ENCODE peak calls at places on chromosomes 2 and 18, in four cellular contexts. One of them, this sample, is unnamed.

GRCh38 chr2:238657132-238658053 is 190.5 kb upstream of the TWIST2 start:
- DNase-seq in H1: peak
- DNase-seq in trophoblast cell: no peak
- DNase-seq in mesenchymal stem cell: no peak
- DNase-seq in this sample: no peak

GRCh38 chr2:171878481-171878993 is 15.5 kb downstream of the SLC25A12 start:
- DNase-seq in trophoblast cell: no peak
- DNase-seq in mesenchymal stem cell: peak
- DNase-seq in H1: no peak
- DNase-seq in this sample: peak

GRCh38 chr2:64831134-64831976 is 157.8 kb upstream of the SLC1A4 start:
- DNase-seq in H1: no peak
- DNase-seq in trophoblast cell: peak
- DNase-seq in mesenchymal stem cell: peak
- DNase-seq in this sample: peak

GRCh38 chr2:113407446-113408099 is 29.9 kb upstream of the ZNG1B start:
- DNase-seq in trophoblast cell: no peak
- DNase-seq in H1: no peak
- DNase-seq in mesenchymal stem cell: no peak
- DNase-seq in this sample: peak

GRCh38 chr2:20506281-20506685 is 59.4 kb downstream of the RHOB start:
- DNase-seq in mesenchymal stem cell: peak
- DNase-seq in trophoblast cell: no peak
- DNase-seq in H1: no peak
- DNase-seq in this sample: peak

GRCh38 chr2:176272870-176273269 is 3.6 kb downstream of the MTX2 start:
- DNase-seq in trophoblast cell: no peak
- DNase-seq in H1: no peak
- DNase-seq in mesenchymal stem cell: no peak
- DNase-seq in this sample: no peak

GRCh38 chr2:74894261-74895030 is 60.5 kb downstream of the HK2 start:
- DNase-seq in trophoblast cell: no peak
- DNase-seq in H1: no peak
- DNase-seq in mesenchymal stem cell: peak
- DNase-seq in this sample: peak

GRCh38 chr18:59021500-59021899 is 118.2 kb upstream of the SEC11C start:
- DNase-seq in H1: no peak
- DNase-seq in trophoblast cell: no peak
- DNase-seq in mesenchymal stem cell: no peak
- DNase-seq in this sample: no peak

GRCh38 chr2:37627715-37628114 is 43.7 kb downstream of the CDC42EP3 start:
- DNase-seq in H1: no peak
- DNase-seq in mesenchymal stem cell: no peak
- DNase-seq in trophoblast cell: no peak
- DNase-seq in this sample: peak

GRCh38 chr2:143205106-143205764 is 76.0 kb downstream of the ARHGAP15 start:
- DNase-seq in mesenchymal stem cell: peak
- DNase-seq in trophoblast cell: no peak
- DNase-seq in H1: no peak
- DNase-seq in this sample: peak

GRCh38 chr18:68454511-68455228 is 260.2 kb downstream of the TMX3 start:
- DNase-seq in mesenchymal stem cell: peak
- DNase-seq in H1: no peak
- DNase-seq in trophoblast cell: peak
- DNase-seq in this sample: peak

GRCh38 chr2:85822766-85823165 is 66.0 kb downstream of the ST3GAL5 start:
- DNase-seq in trophoblast cell: no peak
- DNase-seq in H1: no peak
- DNase-seq in mesenchymal stem cell: no peak
- DNase-seq in this sample: no peak

GRCh38 chr18:76771132-76771824 is 51.1 kb upstream of the ZNF236 start:
- DNase-seq in H1: no peak
- DNase-seq in trophoblast cell: no peak
- DNase-seq in mesenchymal stem cell: no peak
- DNase-seq in this sample: no peak

GRCh38 chr18:23243178-23243577 is 107.9 kb downstream of the CABLES1 start:
- DNase-seq in H1: no peak
- DNase-seq in trophoblast cell: no peak
- DNase-seq in mesenchymal stem cell: no peak
- DNase-seq in this sample: no peak

GRCh38 chr2:164701565-164701964 is 80.3 kb upstream of the GRB14 start:
- DNase-seq in trophoblast cell: no peak
- DNase-seq in mesenchymal stem cell: no peak
- DNase-seq in H1: no peak
- DNase-seq in this sample: no peak

GRCh38 chr18:49723648-49724180 is 89.6 kb downstream of the ACAA2 start:
- DNase-seq in H1: no peak
- DNase-seq in mesenchymal stem cell: peak
- DNase-seq in trophoblast cell: no peak
- DNase-seq in this sample: peak

GRCh38 chr18:79524181-79525078 is 128.7 kb downstream of the NFATC1 start:
- DNase-seq in mesenchymal stem cell: no peak
- DNase-seq in H1: no peak
- DNase-seq in trophoblast cell: no peak
- DNase-seq in this sample: no peak

GRCh38 chr2:219454217-219454616 is 19.6 kb downstream of the SPEG start:
- DNase-seq in H1: no peak
- DNase-seq in mesenchymal stem cell: no peak
- DNase-seq in trophoblast cell: no peak
- DNase-seq in this sample: no peak

GRCh38 chr2:138630164-138630563 is 128.6 kb downstream of the SPOPL start:
- DNase-seq in H1: no peak
- DNase-seq in trophoblast cell: no peak
- DNase-seq in mesenchymal stem cell: no peak
- DNase-seq in this sample: no peak

GRCh38 chr2:122203523-122203922 is 448.1 kb downstream of the TSN start:
- DNase-seq in H1: no peak
- DNase-seq in mesenchymal stem cell: no peak
- DNase-seq in trophoblast cell: no peak
- DNase-seq in this sample: peak

GRCh38 chr2:71379086-71379485 is 47.5 kb downstream of the ZNF638 start:
- DNase-seq in trophoblast cell: peak
- DNase-seq in mesenchymal stem cell: peak
- DNase-seq in H1: no peak
- DNase-seq in this sample: peak

GRCh38 chr2:118973542-118973951 is 31.6 kb downstream of the MARCO start:
- DNase-seq in mesenchymal stem cell: no peak
- DNase-seq in H1: no peak
- DNase-seq in trophoblast cell: peak
- DNase-seq in this sample: no peak

GRCh38 chr2:17850151-17850550 is 28.3 kb upstream of the KCNS3 start:
- DNase-seq in H1: no peak
- DNase-seq in mesenchymal stem cell: no peak
- DNase-seq in trophoblast cell: no peak
- DNase-seq in this sample: no peak

GRCh38 chr2:42052702-42053481 is 5.1 kb downstream of the PKDCC start:
- DNase-seq in mesenchymal stem cell: peak
- DNase-seq in trophoblast cell: no peak
- DNase-seq in H1: no peak
- DNase-seq in this sample: peak

GRCh38 chr2:102418421-102418961 is 4.5 kb upstream of the IL18RAP start:
- DNase-seq in mesenchymal stem cell: peak
- DNase-seq in trophoblast cell: no peak
- DNase-seq in H1: no peak
- DNase-seq in this sample: peak

GRCh38 chr2:230435431-230435830 is 19.4 kb downstream of the SP100 start:
- DNase-seq in H1: no peak
- DNase-seq in mesenchymal stem cell: no peak
- DNase-seq in trophoblast cell: no peak
- DNase-seq in this sample: peak

GRCh38 chr18:60007641-60008040 is 107.8 kb downstream of the PMAIP1 start:
- DNase-seq in H1: no peak
- DNase-seq in trophoblast cell: no peak
- DNase-seq in mesenchymal stem cell: no peak
- DNase-seq in this sample: no peak

GRCh38 chr2:119760876-119761275 is 1.2 kb downstream of the PTPN4 start:
- DNase-seq in mesenchymal stem cell: peak
- DNase-seq in H1: no peak
- DNase-seq in trophoblast cell: no peak
- DNase-seq in this sample: peak

GRCh38 chr2:241213036-241213435 is 24.6 kb downstream of the ANO7 start:
- DNase-seq in H1: no peak
- DNase-seq in trophoblast cell: no peak
- DNase-seq in mesenchymal stem cell: no peak
- DNase-seq in this sample: no peak

DNA sequence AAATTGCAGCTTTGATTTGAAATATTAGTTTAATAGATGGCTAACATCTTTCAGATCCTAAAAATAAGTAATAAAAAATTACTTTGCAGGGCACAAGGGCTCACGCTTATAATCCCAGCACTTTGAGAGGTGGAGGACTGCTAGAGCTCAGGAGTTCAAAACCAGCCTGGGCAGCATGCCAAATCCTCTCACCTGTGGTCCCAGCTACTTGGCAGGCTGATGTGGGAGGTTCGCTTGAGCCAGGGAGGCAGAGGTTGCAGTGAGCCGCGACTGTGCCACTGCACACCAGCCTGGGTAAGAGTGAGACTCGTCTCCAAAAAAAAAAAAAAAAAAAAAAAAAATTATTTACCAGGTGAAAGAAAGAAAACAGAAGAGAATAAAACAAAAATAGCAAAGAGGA is 449.8 kb downstream of the NRXN1 start:
- DNase-seq in H1: no peak
- DNase-seq in mesenchymal stem cell: no peak
- DNase-seq in trophoblast cell: no peak
- DNase-seq in this sample: no peak
- H3K18ac ChIP-seq in H1: no peak
- H3K18ac ChIP-seq in mesenchymal stem cell: no peak
- H3K18ac ChIP-seq in trophoblast cell: no peak
- H3K18ac ChIP-seq in this sample: no peak

GRCh38 chr18:37582306-37582705 is 16.7 kb upstream of the CELF4 start:
- DNase-seq in H1: no peak
- DNase-seq in mesenchymal stem cell: no peak
- DNase-seq in trophoblast cell: no peak
- DNase-seq in this sample: no peak

GRCh38 chr18:37577051-37577611 is 11.5 kb upstream of the CELF4 start:
- DNase-seq in mesenchymal stem cell: no peak
- DNase-seq in H1: peak
- DNase-seq in trophoblast cell: no peak
- DNase-seq in this sample: no peak

GRCh38 chr18:37575646-37576045 is 10.0 kb upstream of the CELF4 start:
- DNase-seq in mesenchymal stem cell: no peak
- DNase-seq in H1: no peak
- DNase-seq in trophoblast cell: no peak
- DNase-seq in this sample: no peak

GRCh38 chr18:37578886-37579513 is 13.4 kb upstream of the CELF4 start:
- DNase-seq in trophoblast cell: no peak
- DNase-seq in H1: no peak
- DNase-seq in mesenchymal stem cell: peak
- DNase-seq in this sample: peak

DNA sequence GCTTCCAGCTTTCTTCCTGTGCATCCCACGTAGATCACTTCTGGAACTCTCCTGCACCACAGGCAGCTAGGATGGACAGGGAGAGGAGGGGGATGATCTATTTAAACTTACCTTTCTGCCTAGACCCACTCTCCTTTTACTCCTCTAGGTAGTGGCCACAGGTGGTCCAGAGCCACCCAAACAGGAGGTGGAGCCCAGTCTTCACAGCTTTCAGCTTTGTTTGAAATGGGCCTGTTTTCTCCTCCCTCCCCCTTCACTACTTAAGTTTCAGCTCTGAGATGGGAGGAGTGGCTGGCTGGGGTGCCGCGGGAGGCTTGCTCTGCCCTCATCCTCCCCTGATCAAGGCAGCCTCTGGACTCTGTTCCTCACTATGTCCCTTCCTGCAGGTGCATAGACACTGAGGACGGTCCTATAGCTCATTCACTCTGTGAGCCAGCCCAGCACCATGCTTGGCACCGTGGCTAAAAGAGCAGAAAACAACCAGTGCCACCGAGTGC is 12.6 kb upstream of the CELF4 start:
- DNase-seq in trophoblast cell: no peak
- DNase-seq in mesenchymal stem cell: no peak
- DNase-seq in H1: no peak
- DNase-seq in this sample: no peak
- H2AK5ac ChIP-seq in trophoblast cell: no peak
- H2AK5ac ChIP-seq in mesenchymal stem cell: no peak
- H2AK5ac ChIP-seq in H1: peak
- H2AK5ac ChIP-seq in this sample: no peak

DNA sequence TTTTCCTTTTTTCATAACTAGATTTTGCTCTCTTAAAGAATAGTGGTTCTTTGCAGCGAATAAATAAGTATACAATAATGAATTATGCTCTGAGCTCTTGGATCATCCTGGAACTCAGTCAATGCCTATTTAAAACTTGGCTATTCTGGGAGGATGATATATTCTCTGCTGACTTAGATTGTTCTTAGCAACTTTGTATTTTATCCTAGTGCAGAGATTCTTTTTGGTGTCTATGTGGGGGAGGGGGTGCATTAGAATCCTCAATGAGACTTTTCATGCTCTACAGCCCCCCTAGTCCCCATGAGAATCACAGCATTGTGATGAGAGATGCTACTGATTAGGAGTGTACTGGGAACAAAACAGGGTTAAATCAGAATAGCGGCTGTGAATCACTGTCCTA is 8.8 kb upstream of the FAM98A start:
- DNase-seq in trophoblast cell: no peak
- DNase-seq in mesenchymal stem cell: no peak
- DNase-seq in H1: no peak
- DNase-seq in this sample: no peak
- H3K18ac ChIP-seq in trophoblast cell: no peak
- H3K18ac ChIP-seq in mesenchymal stem cell: no peak
- H3K18ac ChIP-seq in H1: no peak
- H3K18ac ChIP-seq in this sample: no peak

DNA sequence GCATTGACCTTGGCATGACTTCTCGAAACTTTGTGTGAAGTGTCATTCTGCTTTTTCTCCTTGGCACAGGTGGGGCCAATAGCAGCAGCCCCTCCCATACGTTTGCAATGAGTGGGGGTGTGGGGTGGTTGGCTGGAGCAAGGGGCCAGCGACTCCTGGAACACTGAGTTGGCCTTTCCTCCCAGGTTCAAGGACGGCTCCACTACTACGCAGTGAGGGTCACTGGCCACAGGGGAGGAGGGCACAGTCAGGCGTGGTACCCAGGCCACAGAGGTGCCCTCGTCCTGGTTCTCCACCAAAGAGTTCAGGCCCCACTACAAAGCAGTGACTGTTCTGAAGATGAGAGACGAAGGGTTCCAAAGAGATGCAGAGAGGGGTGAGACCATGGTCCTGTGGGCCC is 70.6 kb upstream of the OTOS start:
- DNase-seq in trophoblast cell: no peak
- DNase-seq in H1: no peak
- DNase-seq in mesenchymal stem cell: no peak
- DNase-seq in this sample: no peak
- H2AK5ac ChIP-seq in trophoblast cell: no peak
- H2AK5ac ChIP-seq in H1: no peak
- H2AK5ac ChIP-seq in mesenchymal stem cell: no peak
- H2AK5ac ChIP-seq in this sample: no peak

This sample was measured in IMR-90.